ENCODE peak calls at places on chromosomes 7 and 10, in five cellular contexts. Q is lower lobe of right lung, P is fibroblast of lung, N is K562, S is uterus. E is an unnamed sample. For H3K36me3 and H3K4me1, the result is how much of the 10 kb centered on the place peaks cover.

GRCh38 chr7:138980575-138981285 is 459 bp downstream of the KIAA1549 start:
- DNase-seq in Q (peak), P (no peak), N (no peak), S (no peak), E (no peak)

GRCh38 chr7:76008156-76008687 is 13.8 kb upstream of the TMEM120A start:
- DNase-seq in Q (peak), P (no peak), N (peak), S (no peak), E (no peak)

GRCh38 chr10:5594271-5595036 is 69.7 kb downstream of the CALML3 start:
- DNase-seq in Q (peak), P (peak), N (no peak), S (no peak), E (no peak)

GRCh38 chr10:118840071-118840775 is 85.5 kb upstream of the CACUL1 start:
- DNase-seq in Q (no peak), P (peak), N (peak), S (no peak), E (no peak)

GRCh38 chr10:71752391-71753090 is 20.8 kb downstream of the VSIR start:
- DNase-seq in Q (no peak), P (no peak), N (no peak), S (no peak), E (no peak)

GRCh38 chr10:83764681-83765080 is 374.6 kb upstream of the GHITM start:
- DNase-seq in Q (no peak), P (peak), N (no peak), S (no peak), E (no peak)

GRCh38 chr10:71978476-71978875 is 14.3 kb downstream of the CHST3 start:
- DNase-seq in Q (no peak), P (no peak), N (peak), S (no peak), E (no peak)

GRCh38 chr7:78248867-78249266 is 450.3 kb downstream of the PHTF2 start:
- DNase-seq in Q (no peak), P (no peak), N (no peak), S (no peak), E (no peak)

GRCh38 chr7:3943779-3944520 is 642.9 kb downstream of the SDK1 start:
- DNase-seq in Q (no peak), P (no peak), N (no peak), S (no peak), E (no peak)

GRCh38 chr10:114486938-114487814 is 82.9 kb upstream of the AFAP1L2 start:
- DNase-seq in Q (no peak), P (peak), N (no peak), S (no peak), E (no peak)

GRCh38 chr10:60235001-60235400 is 154.7 kb downstream of the ANK3 start:
- DNase-seq in Q (no peak), P (peak), N (no peak), S (no peak), E (no peak)

DNA sequence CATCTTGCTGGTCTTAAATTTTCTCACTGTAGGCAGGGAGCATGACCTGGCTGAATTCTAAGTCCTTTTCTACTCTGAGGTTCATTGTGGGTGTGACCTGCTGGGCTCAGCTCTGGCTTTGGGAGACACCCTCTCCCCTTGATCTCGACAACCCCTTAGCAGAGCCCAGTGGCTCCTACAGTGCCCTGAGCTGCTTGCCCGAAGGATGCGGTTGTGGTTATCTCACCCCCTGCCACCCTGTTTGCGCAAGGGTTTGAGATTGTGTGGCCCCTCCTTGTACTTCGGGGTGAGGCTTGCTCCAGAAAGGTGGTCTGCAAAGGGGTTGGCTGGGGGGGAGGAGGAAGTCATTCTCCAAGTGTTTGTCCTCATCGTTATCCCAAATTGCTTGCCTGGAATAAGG is 55.3 kb downstream of the TCF7L2 start:
- DNase-seq in Q (no peak), P (no peak), N (no peak), S (no peak), E (no peak)
- H3K36me3 ChIP-seq in Q (under half), P (under half), N (under half), S (under half), E (under half)

DNA sequence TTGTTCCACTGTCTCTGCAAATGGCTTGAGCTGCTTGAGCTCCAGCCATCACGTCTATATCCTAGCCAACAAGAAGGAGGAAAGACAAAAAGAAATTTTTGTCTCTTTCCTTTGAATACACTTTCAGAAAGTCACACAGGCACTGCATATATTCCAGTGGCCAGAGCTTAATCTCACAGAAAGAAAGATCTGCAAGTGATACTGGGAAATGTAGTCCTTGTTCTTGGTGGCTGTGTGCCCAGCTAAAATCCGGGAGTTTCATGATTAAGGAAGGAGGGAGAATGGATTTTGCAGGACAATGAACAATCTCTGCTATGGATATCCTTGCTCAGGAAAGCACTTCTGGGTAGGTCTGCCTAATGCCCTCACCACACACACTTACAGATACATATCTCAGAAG is 19.5 kb upstream of the DLG5 start:
- DNase-seq in Q (no peak), P (peak), N (no peak), S (no peak), E (no peak)
- H3K4me1 ChIP-seq in Q (under half), P (under half), N (under half), S (under half), E (under half)

DNA sequence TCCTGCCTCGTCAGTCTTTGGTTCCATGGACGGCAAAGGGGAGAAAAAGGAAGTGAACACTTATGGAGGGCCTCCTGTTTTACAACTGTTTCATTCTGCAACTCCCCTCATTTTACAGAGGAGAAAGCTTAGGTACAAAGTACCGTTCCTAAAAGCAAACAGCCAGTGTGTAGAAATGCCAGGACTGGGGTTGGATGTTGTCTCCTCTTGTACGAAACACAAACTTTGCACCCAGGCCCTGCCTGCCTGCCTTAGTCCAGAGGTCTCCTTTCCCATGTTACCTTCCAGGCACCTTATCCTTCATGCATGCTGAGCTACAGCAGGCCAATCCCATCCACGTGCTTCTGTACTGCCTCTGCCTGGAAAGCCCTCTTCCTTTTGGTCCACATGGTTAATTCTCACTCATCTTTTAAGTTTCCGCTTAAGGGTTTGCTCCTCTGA is 86.0 kb downstream of the ICA1 start:
- DNase-seq in Q (no peak), P (no peak), N (no peak), S (no peak), E (no peak)
- H3K4me3 ChIP-seq in Q (no peak), P (no peak), N (no peak), S (no peak), E (no peak)

GRCh38 chr10:109881481-109881880 is 41.8 kb downstream of the XPNPEP1 start:
- DNase-seq in Q (no peak), P (no peak), N (no peak), S (no peak), E (no peak)

GRCh38 chr10:109880886-109881467 is 42.3 kb downstream of the XPNPEP1 start:
- DNase-seq in Q (no peak), P (peak), N (no peak), S (no peak), E (no peak)

GRCh38 chr10:109875828-109876821 is 47.2 kb downstream of the XPNPEP1 start:
- DNase-seq in Q (no peak), P (no peak), N (no peak), S (no peak), E (no peak)

GRCh38 chr10:109875151-109875568 is 48.2 kb downstream of the XPNPEP1 start:
- DNase-seq in Q (no peak), P (no peak), N (no peak), S (no peak), E (no peak)

GRCh38 chr10:109877546-109877945 is 45.8 kb downstream of the XPNPEP1 start:
- DNase-seq in Q (no peak), P (no peak), N (no peak), S (no peak), E (no peak)
- H3K36me3 ChIP-seq in Q (half or more), P (under half), N (under half), S (under half), E (under half)

GRCh38 chr7:39979406-39980073 is 29.5 kb downstream of the CDK13 start:
- DNase-seq in Q (no peak), P (no peak), N (no peak), S (no peak), E (no peak)

GRCh38 chr7:39978252-39978934 is 28.3 kb downstream of the CDK13 start:
- DNase-seq in Q (no peak), P (no peak), N (no peak), S (no peak), E (no peak)
- H3K4me1 ChIP-seq in Q (under half), P (under half), N (under half), S (under half), E (under half)

DNA sequence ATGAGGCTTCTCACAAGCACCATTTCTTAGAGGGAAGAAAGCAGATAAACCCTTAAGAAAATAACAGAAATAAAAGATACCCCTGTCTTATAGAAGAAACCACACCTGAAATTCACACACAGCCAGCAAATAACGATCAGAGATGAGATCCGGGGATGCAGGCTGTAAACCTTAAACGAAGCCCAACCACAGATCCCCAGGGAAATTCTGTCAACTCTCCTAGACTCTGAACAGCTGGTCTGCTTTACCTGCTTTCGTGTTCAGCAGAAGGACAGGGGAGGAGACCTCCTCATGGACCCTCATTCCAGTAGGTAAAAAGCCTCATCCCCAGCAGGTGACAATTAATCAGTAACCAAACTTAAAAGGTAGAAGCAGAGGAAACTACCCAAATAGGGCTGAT is 45.0 kb downstream of the VOPP1 start:
- DNase-seq in Q (no peak), P (no peak), N (no peak), S (no peak), E (no peak)
- H3K4me3 ChIP-seq in Q (no peak), P (no peak), N (no peak), S (no peak), E (no peak)

DNA sequence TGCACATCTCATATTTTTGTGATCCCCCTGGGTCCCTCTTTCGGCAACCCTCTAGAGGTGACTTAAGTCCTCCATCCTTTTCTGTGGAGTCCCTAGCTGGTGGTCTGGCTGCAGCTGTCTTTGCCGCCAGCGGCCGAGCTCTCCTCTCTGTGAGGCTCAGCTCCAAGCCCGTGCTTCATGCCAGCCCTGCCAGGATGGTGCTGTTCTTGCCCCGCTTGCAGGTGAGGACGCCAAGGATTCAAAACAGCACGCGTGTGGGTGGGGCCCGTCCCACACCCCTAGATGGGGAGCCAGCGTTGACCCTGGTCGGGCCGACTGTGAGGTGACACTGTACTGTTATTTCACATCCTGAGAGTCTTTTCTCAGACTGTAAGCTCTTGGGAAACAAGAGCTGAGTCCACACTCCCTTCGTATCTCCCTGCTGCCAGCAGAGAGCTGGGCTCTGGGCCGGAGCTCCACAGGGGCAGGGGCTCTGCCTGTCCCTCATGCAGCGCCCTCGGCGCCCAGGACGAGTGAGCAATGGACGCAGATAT is 36.6 kb upstream of the GJD4 start:
- DNase-seq in Q (no peak), P (no peak), N (no peak), S (no peak), E (no peak)
- H3K36me3 ChIP-seq in Q (half or more), P (under half), N (half or more), S (under half), E (half or more)

GRCh38 chr10:3469639-3470020 is 297.0 kb upstream of the PITRM1 start:
- DNase-seq in Q (no peak), P (peak), N (no peak), S (no peak), E (no peak)
- H3K4me1 ChIP-seq in Q (half or more), P (under half), N (under half), S (under half), E (under half)

GRCh38 chr10:46555366-46555712 is 1.1 kb downstream of the GPRIN2 start:
- DNase-seq in Q (no peak), P (no peak), N (no peak), S (no peak), E (no peak)
- H3K4me3 ChIP-seq in Q (peak), P (no peak), N (no peak), S (no peak), E (peak)